ENCODE peak calls at places on chromosome 1, in five cellular contexts. L is IMR-90, Q is retinal pigment epithelial cell, B is thyroid gland, S is HL-60. A is an unnamed sample.

GRCh38 chr1:215393476-215393875 is 173.6 kb upstream of the KCTD3 start:
- DNase-seq in L (no peak), Q (no peak), B (no peak), S (no peak), A (no peak)

GRCh38 chr1:243903904-243904303 is 53.9 kb upstream of the AKT3 start:
- DNase-seq in L (peak), Q (no peak), B (no peak), S (no peak), A (no peak)

GRCh38 chr1:43466403-43466802 is 12.7 kb upstream of the HYI start:
- DNase-seq in L (no peak), Q (no peak), B (no peak), S (no peak), A (no peak)

GRCh38 chr1:192794768-192795035 is 14.1 kb upstream of the RGS2 start:
- DNase-seq in L (no peak), Q (no peak), B (no peak), S (no peak), A (no peak)

GRCh38 chr1:37038703-37039093 is 4.4 kb upstream of the GRIK3 start:
- DNase-seq in L (no peak), Q (no peak), B (no peak), S (no peak), A (no peak)

GRCh38 chr1:31981976-31982375 is 31.7 kb upstream of the KHDRBS1 start:
- DNase-seq in L (no peak), Q (no peak), B (no peak), S (no peak), A (no peak)

GRCh38 chr1:24457866-24458265 is 42.3 kb downstream of the NIPAL3 start:
- DNase-seq in L (no peak), Q (no peak), B (no peak), S (no peak), A (no peak)

GRCh38 chr1:69976896-69977295 is 228.5 kb downstream of the LRRC40 start:
- DNase-seq in L (peak), Q (no peak), B (no peak), S (no peak), A (no peak)

GRCh38 chr1:210143465-210144062 is 89.0 kb upstream of the SERTAD4 start:
- DNase-seq in L (peak), Q (peak), B (peak), S (peak), A (no peak)

GRCh38 chr1:150826299-150826698 is 18.2 kb upstream of the CTSK start:
- DNase-seq in L (no peak), Q (no peak), B (no peak), S (no peak), A (no peak)

GRCh38 chr1:150832597-150832996 is 24.5 kb upstream of the CTSK start:
- DNase-seq in L (no peak), Q (no peak), B (no peak), S (no peak), A (no peak)

GRCh38 chr1:150829751-150830150 is 21.7 kb upstream of the CTSK start:
- DNase-seq in L (no peak), Q (no peak), B (no peak), S (no peak), A (no peak)
- TF ChIP-seq CTCF in L (no peak), Q (peak), B (no peak), S (no peak), A (peak)

GRCh38 chr1:221439734-221440436 is 302.0 kb downstream of the DUSP10 start:
- DNase-seq in L (peak), Q (peak), B (no peak), S (no peak), A (peak)

GRCh38 chr1:221439008-221439733 is 302.7 kb downstream of the DUSP10 start:
- DNase-seq in L (peak), Q (no peak), B (no peak), S (no peak), A (peak)

GRCh38 chr1:221442056-221442455 is 299.8 kb downstream of the DUSP10 start:
- DNase-seq in L (no peak), Q (no peak), B (no peak), S (no peak), A (no peak)

GRCh38 chr1:221437924-221438323 is 304.0 kb downstream of the DUSP10 start:
- DNase-seq in L (peak), Q (no peak), B (no peak), S (no peak), A (no peak)

DNA sequence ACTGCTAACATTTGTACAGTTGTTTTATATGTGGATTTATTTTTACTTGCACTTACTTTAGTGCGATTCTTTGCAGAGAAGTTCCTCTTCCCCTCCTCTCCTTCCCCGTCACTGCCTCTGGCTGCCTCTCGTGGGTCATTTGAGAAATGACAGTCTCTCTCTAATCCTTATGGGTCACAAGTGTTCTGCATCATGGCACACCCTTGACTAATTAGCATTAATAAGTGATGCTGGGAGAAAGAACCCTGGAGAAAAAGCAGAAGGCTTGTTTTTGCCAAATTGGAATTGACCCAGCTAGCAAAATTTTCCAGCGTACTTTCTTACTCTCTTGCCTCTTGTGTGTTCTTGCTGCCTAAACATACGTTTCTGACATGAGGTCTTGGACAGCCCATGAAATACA is 301.2 kb downstream of the DUSP10 start:
- DNase-seq in L (no peak), Q (peak), B (peak), S (no peak), A (peak)
- H3K4me3 ChIP-seq in L (no peak), Q (peak), B (no peak), S (no peak), A (peak)

DNA sequence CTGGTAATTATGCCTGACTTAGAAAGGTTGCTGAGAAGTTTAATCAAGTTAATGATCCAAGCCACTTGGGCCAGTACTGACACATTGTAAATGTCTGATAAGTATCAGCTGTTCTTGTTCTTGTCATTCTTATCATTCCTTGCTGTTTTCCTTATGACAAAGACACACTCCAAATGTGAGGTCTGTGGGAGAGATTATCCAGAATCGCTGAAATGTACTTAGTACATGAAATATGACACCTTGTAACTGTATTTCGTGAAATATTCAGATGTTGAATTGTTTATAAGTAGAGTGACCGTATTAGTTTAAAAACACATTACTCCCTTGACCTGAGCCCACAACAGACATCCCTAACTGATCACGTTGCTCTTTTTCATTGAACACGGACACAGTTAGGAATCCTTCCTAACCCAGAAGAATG is 6.1 kb downstream of the AADACL4 start:
- DNase-seq in L (peak), Q (peak), B (no peak), S (no peak), A (no peak)
- TF ChIP-seq CTCF in L (no peak), Q (no peak), B (no peak), S (no peak), A (no peak)

GRCh38 chr1:206609229-206609991 is 2.9 kb downstream of the EIF2D start:
- DNase-seq in L (no peak), Q (no peak), B (no peak), S (no peak), A (no peak)
- H3K4me3 ChIP-seq in L (no peak), Q (no peak), B (no peak), S (no peak), A (no peak)

DNA sequence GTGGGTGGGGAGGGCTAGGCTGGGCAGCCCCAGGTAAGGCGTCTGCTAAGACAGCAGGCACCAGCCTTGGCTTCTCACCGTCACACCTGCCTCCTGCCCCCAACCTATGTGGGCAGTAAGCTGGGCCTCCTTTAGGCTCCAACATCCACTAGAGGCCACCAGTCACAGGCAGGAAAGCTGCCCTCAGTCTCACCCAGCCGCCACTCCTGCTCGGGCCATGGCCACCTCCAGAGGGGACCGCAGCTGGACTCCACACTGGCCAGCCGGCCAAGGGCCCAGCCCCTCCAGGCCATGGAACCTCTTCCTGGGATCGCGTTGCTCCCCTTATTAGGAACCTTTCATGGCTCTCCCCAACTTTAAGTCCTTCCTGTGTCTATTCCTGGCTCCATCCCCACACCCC is 74.5 kb downstream of the MRPL37 start:
- DNase-seq in L (no peak), Q (no peak), B (no peak), S (no peak), A (no peak)
- TF ChIP-seq CTCF in L (no peak), Q (peak), B (no peak), S (no peak), A (peak)

DNA sequence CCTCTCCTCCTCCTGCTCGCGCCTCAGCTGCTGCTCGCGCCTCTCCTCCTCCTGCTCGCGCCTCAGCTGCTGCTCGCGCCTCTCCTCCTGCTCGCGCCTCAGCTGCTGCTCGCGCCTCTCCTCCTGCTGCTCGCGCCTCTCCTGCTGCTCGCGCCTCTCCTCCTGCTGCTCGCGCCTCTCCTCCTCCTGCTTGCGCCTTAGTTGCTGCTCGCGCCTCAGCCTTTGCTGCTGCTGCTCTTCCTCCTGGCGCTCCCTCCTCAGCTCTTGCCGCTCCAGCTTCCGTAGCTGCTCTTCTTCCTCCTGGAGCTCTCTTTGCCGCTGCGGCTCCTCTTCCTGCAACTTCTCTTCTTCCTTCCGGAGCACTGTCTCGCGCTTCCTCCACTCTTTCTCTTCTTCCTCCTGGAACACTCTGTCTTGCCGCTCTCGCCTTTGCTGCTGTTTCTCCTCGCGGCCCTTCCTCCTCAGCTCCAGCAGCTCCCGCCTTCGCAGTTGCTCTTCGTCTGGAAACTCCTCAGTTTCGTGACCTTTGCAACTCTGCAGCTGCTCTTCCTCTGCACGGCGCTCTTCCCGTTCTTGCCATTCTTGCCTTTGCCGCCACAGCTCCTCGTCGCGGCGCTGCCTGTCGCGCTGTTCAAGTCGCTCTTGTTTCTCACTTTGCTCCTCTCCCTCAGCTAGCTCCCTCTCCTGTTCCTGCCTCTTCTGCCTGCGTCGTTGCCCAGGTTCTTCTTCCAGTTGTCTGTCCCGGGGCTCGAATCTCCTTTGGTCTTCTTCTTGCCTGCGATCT is 3.0 kb downstream of the TCHH start:
- DNase-seq in L (peak), Q (no peak), B (no peak), S (peak), A (no peak)
- H3K4me3 ChIP-seq in L (no peak), Q (peak), B (no peak), S (peak), A (peak)

DNA sequence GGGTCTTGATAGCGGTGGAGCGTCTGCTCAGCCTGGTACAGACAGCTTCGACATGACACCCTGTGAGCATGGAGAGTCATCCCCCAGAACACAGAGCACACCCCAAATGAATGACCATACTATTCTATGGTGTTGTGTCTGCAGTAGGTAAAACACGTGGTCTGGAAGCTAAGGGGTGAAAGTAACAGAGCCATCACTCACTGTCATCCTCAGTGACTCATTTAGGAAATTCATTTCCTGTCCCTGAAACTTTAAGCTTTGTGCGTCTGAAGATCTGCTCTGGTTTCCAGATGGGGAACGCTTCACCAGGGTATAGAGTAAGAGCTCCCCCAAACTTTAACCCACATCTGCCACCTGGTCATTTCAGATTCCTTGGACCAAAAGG is 94.8 kb upstream of the DISP3 start:
- DNase-seq in L (peak), Q (no peak), B (no peak), S (no peak), A (no peak)
- TF ChIP-seq CTCF in L (no peak), Q (no peak), B (no peak), S (no peak), A (no peak)

A was measured in epithelial cell of proximal tubule.